ENCODE peak calls at places on chromosomes 16 and 17, in ten cellular contexts. One of them, this sample, is unnamed.

GRCh38 chr16:47779201-47780016 is 318.3 kb downstream of the PHKB start:
- DNase-seq in left lung: no peak
- DNase-seq in sigmoid colon: no peak
- DNase-seq in neural progenitor cell: no peak
- DNase-seq in breast epithelium: no peak
- DNase-seq in CD8-positive, alpha-beta memory T cell: no peak
- DNase-seq in aorta: no peak
- DNase-seq in fibroblast of lung: peak; percentile 52
- DNase-seq in vagina: no peak
- DNase-seq in stomach: no peak
- DNase-seq in this sample: no peak

GRCh38 chr17:42345396-42346078 is 42.7 kb downstream of the STAT3 start:
- DNase-seq in vagina: no peak
- DNase-seq in stomach: no peak
- DNase-seq in neural progenitor cell: peak; percentile 77
- DNase-seq in left lung: no peak
- DNase-seq in breast epithelium: no peak
- DNase-seq in CD8-positive, alpha-beta memory T cell: no peak
- DNase-seq in sigmoid colon: no peak
- DNase-seq in aorta: no peak
- DNase-seq in fibroblast of lung: no peak
- DNase-seq in this sample: no peak

GRCh38 chr17:34519286-34519685 is 60.1 kb upstream of the TMEM132E start:
- DNase-seq in stomach: no peak
- DNase-seq in aorta: no peak
- DNase-seq in vagina: no peak
- DNase-seq in left lung: no peak
- DNase-seq in CD8-positive, alpha-beta memory T cell: no peak
- DNase-seq in neural progenitor cell: peak; percentile 86
- DNase-seq in fibroblast of lung: no peak
- DNase-seq in sigmoid colon: no peak
- DNase-seq in breast epithelium: no peak
- DNase-seq in this sample: peak; percentile 13

GRCh38 chr17:78923660-78924453 is 1.3 kb downstream of the TIMP2 start:
- DNase-seq in fibroblast of lung: no peak
- DNase-seq in vagina: no peak
- DNase-seq in aorta: peak; percentile 88
- DNase-seq in neural progenitor cell: peak; percentile 40
- DNase-seq in breast epithelium: peak; percentile 82
- DNase-seq in sigmoid colon: peak; percentile 82
- DNase-seq in CD8-positive, alpha-beta memory T cell: peak; percentile 28
- DNase-seq in left lung: peak; percentile 95
- DNase-seq in stomach: peak; percentile 92
- DNase-seq in this sample: peak; percentile 30

GRCh38 chr17:38982858-38983746 is 15.9 kb upstream of the FBXO47 start:
- DNase-seq in fibroblast of lung: peak; percentile 58
- DNase-seq in neural progenitor cell: peak; percentile 81
- DNase-seq in vagina: no peak
- DNase-seq in left lung: no peak
- DNase-seq in CD8-positive, alpha-beta memory T cell: peak; percentile 54
- DNase-seq in stomach: peak; percentile 49
- DNase-seq in breast epithelium: no peak
- DNase-seq in aorta: no peak
- DNase-seq in sigmoid colon: peak; percentile 75
- DNase-seq in this sample: peak; percentile 80

GRCh38 chr17:58278661-58279015 is 2.1 kb downstream of the MPO start:
- DNase-seq in stomach: no peak
- DNase-seq in sigmoid colon: peak; percentile 79
- DNase-seq in vagina: no peak
- DNase-seq in CD8-positive, alpha-beta memory T cell: no peak
- DNase-seq in neural progenitor cell: no peak
- DNase-seq in fibroblast of lung: no peak
- DNase-seq in left lung: peak; percentile 69
- DNase-seq in aorta: peak; percentile 79
- DNase-seq in breast epithelium: no peak
- DNase-seq in this sample: no peak

GRCh38 chr16:2466667-2467300 is 4.3 kb upstream of the NTN3 start:
- DNase-seq in breast epithelium: no peak
- DNase-seq in aorta: no peak
- DNase-seq in vagina: no peak
- DNase-seq in sigmoid colon: peak; percentile 63
- DNase-seq in left lung: peak; percentile 61
- DNase-seq in neural progenitor cell: no peak
- DNase-seq in CD8-positive, alpha-beta memory T cell: no peak
- DNase-seq in stomach: no peak
- DNase-seq in fibroblast of lung: no peak
- DNase-seq in this sample: no peak

GRCh38 chr16:593406-593805 is 3.5 kb downstream of the RAB40C start:
- DNase-seq in aorta: no peak
- DNase-seq in neural progenitor cell: no peak
- DNase-seq in stomach: peak; percentile 83
- DNase-seq in left lung: no peak
- DNase-seq in breast epithelium: peak; percentile 70
- DNase-seq in fibroblast of lung: no peak
- DNase-seq in vagina: no peak
- DNase-seq in CD8-positive, alpha-beta memory T cell: no peak
- DNase-seq in sigmoid colon: no peak
- DNase-seq in this sample: no peak

GRCh38 chr17:31877911-31878702 is 19.1 kb upstream of the COPRS start:
- DNase-seq in sigmoid colon: no peak
- DNase-seq in stomach: no peak
- DNase-seq in aorta: no peak
- DNase-seq in neural progenitor cell: no peak
- DNase-seq in CD8-positive, alpha-beta memory T cell: peak; percentile 11
- DNase-seq in breast epithelium: no peak
- DNase-seq in left lung: no peak
- DNase-seq in fibroblast of lung: peak; percentile 84
- DNase-seq in vagina: no peak
- DNase-seq in this sample: no peak

GRCh38 chr16:10033561-10033960 is 148.7 kb downstream of the GRIN2A start:
- DNase-seq in fibroblast of lung: no peak
- DNase-seq in stomach: no peak
- DNase-seq in CD8-positive, alpha-beta memory T cell: no peak
- DNase-seq in breast epithelium: no peak
- DNase-seq in vagina: no peak
- DNase-seq in sigmoid colon: no peak
- DNase-seq in left lung: no peak
- DNase-seq in aorta: no peak
- DNase-seq in neural progenitor cell: no peak
- DNase-seq in this sample: no peak

DNA sequence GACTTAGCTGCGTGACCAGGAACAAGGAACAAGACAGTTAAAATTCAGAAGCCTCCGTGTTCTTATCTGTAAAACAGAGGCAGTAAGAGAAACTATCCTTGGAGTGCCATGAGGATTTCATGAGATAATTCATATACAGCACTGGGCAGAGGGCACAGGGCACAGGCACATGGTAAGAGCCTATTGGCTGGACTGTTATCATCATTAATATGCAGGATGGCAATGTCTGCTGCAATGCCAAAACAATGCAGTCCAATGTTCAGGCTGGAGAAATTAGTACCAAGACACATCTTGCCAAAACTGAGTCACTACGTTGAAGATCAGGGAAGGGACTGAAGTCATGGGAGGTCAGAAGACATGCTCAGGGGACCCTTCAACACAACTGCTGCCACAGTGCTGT is 13.6 kb downstream of the CDRT4 start:
- DNase-seq in sigmoid colon: no peak
- DNase-seq in CD8-positive, alpha-beta memory T cell: no peak
- DNase-seq in aorta: no peak
- DNase-seq in fibroblast of lung: no peak
- DNase-seq in vagina: no peak
- DNase-seq in left lung: no peak
- DNase-seq in breast epithelium: no peak
- DNase-seq in neural progenitor cell: no peak
- DNase-seq in stomach: no peak
- DNase-seq in this sample: no peak
- H3K4me1 ChIP-seq in sigmoid colon: peaks cover 42% of the 10 kb centered on the region
- H3K4me1 ChIP-seq in CD8-positive, alpha-beta memory T cell: no peaks in the 10 kb centered on the region
- H3K4me1 ChIP-seq in aorta: no peaks in the 10 kb centered on the region
- H3K4me1 ChIP-seq in fibroblast of lung: peaks cover 17% of the 10 kb centered on the region
- H3K4me1 ChIP-seq in vagina: peaks cover 42% of the 10 kb centered on the region
- H3K4me1 ChIP-seq in left lung: peaks cover 3% of the 10 kb centered on the region
- H3K4me1 ChIP-seq in breast epithelium: peaks cover 30% of the 10 kb centered on the region
- H3K4me1 ChIP-seq in neural progenitor cell: no peaks in the 10 kb centered on the region
- H3K4me1 ChIP-seq in stomach: no peaks in the 10 kb centered on the region
- H3K4me1 ChIP-seq in this sample: peaks cover 21% of the 10 kb centered on the region

DNA sequence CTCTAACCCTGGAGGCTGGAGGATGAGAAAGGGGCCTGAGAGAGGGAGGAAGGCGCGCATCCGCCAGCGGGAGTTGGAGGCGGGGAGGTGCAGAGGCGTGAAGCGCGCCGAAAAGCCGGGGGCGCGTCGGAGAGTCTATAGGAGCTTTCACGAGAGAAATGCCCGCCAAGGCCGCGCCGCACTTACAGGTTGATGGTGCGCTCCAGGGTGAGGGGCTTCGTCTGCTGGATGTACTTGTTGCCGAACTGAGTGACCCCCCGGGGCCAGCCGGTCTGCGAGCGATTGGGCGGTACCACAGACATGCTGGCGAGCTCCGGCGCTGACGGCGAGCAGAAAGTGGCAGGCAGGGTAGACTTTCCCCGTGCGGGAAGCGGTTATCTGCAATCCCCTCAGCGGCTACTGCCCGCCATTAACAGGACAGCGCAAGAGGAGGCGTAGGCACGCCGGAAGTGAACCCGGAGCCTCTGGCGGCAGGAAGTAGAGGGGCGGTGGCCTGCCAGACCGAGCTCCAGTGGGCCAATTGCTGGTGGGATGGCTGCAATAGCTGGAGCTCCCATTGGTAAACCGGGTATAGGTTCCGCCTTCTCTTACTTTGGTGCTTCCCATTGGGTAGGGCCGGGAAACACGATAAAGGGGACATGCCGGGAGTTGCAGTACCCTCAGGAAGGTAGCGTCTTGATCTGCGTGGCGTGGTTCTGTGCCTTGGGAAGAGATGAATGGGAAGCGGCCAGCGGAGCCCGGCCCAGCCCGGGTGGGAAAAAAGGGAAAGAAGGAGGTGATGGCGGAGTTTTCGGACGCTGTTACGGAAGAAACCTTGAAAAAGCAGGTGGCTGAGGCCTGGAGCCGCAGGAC is at the start of the genes NUDT21 and OGFOD1:
- DNase-seq in left lung: peak; percentile 96
- DNase-seq in aorta: peak; percentile 96
- DNase-seq in vagina: no peak
- DNase-seq in fibroblast of lung: peak; percentile 99
- DNase-seq in CD8-positive, alpha-beta memory T cell: peak; percentile 93
- DNase-seq in sigmoid colon: peak; percentile 98
- DNase-seq in stomach: peak; percentile 94
- DNase-seq in breast epithelium: peak; percentile 92
- DNase-seq in neural progenitor cell: peak; percentile 97
- DNase-seq in this sample: peak; percentile 99
- H3K36me3 ChIP-seq in left lung: no peaks in the 10 kb centered on the region
- H3K36me3 ChIP-seq in aorta: no peaks in the 10 kb centered on the region
- H3K36me3 ChIP-seq in vagina: no peaks in the 10 kb centered on the region
- H3K36me3 ChIP-seq in fibroblast of lung: peaks cover 3% of the 10 kb centered on the region
- H3K36me3 ChIP-seq in CD8-positive, alpha-beta memory T cell: peaks cover 19% of the 10 kb centered on the region
- H3K36me3 ChIP-seq in sigmoid colon: no peaks in the 10 kb centered on the region
- H3K36me3 ChIP-seq in stomach: peaks cover 41% of the 10 kb centered on the region
- H3K36me3 ChIP-seq in breast epithelium: no peaks in the 10 kb centered on the region
- H3K36me3 ChIP-seq in neural progenitor cell: peaks cover 18% of the 10 kb centered on the region
- H3K36me3 ChIP-seq in this sample: peaks cover 42% of the 10 kb centered on the region

DNA sequence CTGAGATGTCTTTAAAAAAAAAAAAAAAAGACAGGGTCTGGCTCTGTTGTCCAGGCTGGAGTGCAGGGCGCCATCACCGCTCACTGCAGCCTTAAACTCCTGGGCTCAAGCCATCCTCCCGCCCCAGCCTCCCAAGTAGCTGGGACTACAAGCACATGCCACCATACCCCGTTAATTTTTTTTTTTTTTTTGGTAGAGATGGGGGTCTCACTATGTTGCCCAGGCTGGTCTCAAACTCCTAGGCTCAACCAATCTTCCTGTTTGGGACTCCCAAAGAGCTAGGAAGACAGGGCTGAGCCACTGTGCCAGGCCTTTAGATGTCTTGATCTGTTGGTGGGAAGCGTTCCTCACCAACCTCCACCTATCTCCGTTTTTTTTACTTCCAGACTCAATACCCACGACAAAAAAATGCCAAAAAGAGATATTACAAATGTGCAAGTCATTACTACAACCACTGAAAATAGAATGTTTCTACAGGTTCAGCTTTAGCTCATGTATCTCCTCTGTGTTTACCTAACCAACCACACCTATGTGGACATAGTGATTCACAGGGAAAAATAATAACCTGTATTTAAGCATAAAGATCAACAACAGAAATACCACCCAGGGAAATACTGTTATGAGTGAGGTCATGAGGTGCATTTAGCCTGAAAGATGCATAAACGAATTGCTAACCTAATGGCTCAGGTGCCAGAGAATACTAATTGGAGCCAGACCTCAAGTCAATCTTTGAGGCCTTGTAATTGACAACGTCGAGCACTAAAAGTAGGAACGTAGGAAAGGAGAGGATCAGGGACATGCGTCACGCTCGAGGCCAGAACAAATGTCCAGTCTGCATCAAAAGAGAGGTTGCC is 22.6 kb downstream of the NACA2 start:
- DNase-seq in vagina: no peak
- DNase-seq in breast epithelium: no peak
- DNase-seq in stomach: no peak
- DNase-seq in aorta: no peak
- DNase-seq in neural progenitor cell: no peak
- DNase-seq in fibroblast of lung: no peak
- DNase-seq in CD8-positive, alpha-beta memory T cell: no peak
- DNase-seq in left lung: no peak
- DNase-seq in sigmoid colon: no peak
- DNase-seq in this sample: no peak
- H3K27ac ChIP-seq in vagina: no peak overlapping the region
- H3K27ac ChIP-seq in breast epithelium: no peak overlapping the region
- H3K27ac ChIP-seq in stomach: peak overlapping the region; percentile 53
- H3K27ac ChIP-seq in aorta: no peak overlapping the region
- H3K27ac ChIP-seq in neural progenitor cell: no peak overlapping the region
- H3K27ac ChIP-seq in fibroblast of lung: no peak overlapping the region
- H3K27ac ChIP-seq in CD8-positive, alpha-beta memory T cell: no peak overlapping the region
- H3K27ac ChIP-seq in left lung: no peak overlapping the region
- H3K27ac ChIP-seq in sigmoid colon: no peak overlapping the region
- H3K27ac ChIP-seq in this sample: no peak overlapping the region

DNA sequence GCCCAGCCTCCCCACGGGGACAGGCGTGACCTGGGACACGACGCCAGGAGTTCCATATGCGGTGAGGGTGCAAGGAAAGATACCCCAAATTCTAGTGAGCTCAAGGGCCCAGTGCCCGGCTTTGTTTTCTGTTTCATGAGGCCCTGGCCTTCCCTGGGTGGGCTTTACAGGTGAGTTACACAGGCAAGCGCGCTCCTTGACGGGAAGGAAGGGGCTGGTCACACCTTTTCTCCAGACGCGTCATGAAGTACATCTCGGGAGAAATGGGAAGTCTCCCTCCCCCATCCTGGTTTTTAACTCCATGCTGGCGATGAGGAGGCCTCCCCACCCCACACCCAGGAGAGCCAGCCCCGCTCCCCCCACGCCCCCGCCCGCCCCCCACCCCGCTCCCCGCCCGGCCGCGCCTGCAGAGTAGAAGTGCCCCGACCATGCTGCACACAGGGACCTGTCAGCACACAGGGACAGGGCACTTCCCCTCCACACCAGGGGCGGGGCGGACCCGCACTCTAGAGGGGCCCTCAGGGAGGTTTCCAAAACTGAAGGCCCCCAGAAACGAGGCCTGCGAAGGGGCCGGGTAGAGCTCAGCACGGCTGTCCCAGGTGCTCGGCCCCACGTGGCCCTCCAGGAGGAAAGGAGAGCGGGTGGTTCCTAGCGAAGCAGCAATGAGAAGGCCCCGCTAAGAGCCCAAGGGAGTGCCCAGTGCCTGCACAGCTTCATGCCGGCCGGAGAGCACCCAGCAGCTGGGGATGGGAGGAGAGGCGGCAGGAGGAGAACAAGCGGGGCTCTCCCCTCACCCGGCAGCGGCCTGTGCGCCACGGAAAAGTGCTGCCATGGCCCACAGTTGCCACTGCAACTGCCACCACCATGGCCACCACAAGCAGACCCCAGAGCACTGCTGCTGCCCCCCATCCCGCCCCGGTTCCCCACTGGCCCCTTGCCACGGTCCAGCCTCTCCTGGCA is 7.7 kb downstream of the CYB561 start:
- DNase-seq in CD8-positive, alpha-beta memory T cell: no peak
- DNase-seq in left lung: peak; percentile 78
- DNase-seq in fibroblast of lung: no peak
- DNase-seq in vagina: no peak
- DNase-seq in neural progenitor cell: no peak
- DNase-seq in stomach: no peak
- DNase-seq in breast epithelium: no peak
- DNase-seq in sigmoid colon: no peak
- DNase-seq in aorta: no peak
- DNase-seq in this sample: no peak
- H3K4me1 ChIP-seq in CD8-positive, alpha-beta memory T cell: peaks cover 49% of the 10 kb centered on the region
- H3K4me1 ChIP-seq in left lung: peaks cover 78% of the 10 kb centered on the region
- H3K4me1 ChIP-seq in fibroblast of lung: peaks cover 11% of the 10 kb centered on the region
- H3K4me1 ChIP-seq in vagina: peaks cover 70% of the 10 kb centered on the region
- H3K4me1 ChIP-seq in neural progenitor cell: peaks cover 3% of the 10 kb centered on the region
- H3K4me1 ChIP-seq in stomach: peaks cover 78% of the 10 kb centered on the region
- H3K4me1 ChIP-seq in breast epithelium: peaks cover 36% of the 10 kb centered on the region
- H3K4me1 ChIP-seq in sigmoid colon: peaks cover 35% of the 10 kb centered on the region
- H3K4me1 ChIP-seq in aorta: no peaks in the 10 kb centered on the region
- H3K4me1 ChIP-seq in this sample: peaks cover 5% of the 10 kb centered on the region